ENCODE peak calls at places on chromosomes 1 and 21, in nine cellular contexts. One of them, this sample, is unnamed.

GRCh38 chr1:215022204-215022603 is 60.3 kb upstream of the KCNK2 start:
- DNase-seq in astrocyte of the hippocampus: no peak
- DNase-seq in astrocyte of the spinal cord: no peak
- DNase-seq in NCI-H1048: no peak
- DNase-seq in GM20000: no peak
- DNase-seq in NCI-H1105: no peak
- DNase-seq in C1 segment of cervical spinal cord: no peak
- DNase-seq in PC-9: no peak
- DNase-seq in stimulated activated naive CD4-positive, alpha-beta T cell treated with Interleukin-2 at 50 U/mL for 16 hours: no peak
- DNase-seq in this sample: no peak

GRCh38 chr1:84672080-84672735 is 18.1 kb downstream of the SSX2IP start:
- DNase-seq in C1 segment of cervical spinal cord: no peak
- DNase-seq in astrocyte of the spinal cord: no peak
- DNase-seq in astrocyte of the hippocampus: no peak
- DNase-seq in PC-9: no peak
- DNase-seq in NCI-H1105: no peak
- DNase-seq in GM20000: no peak
- DNase-seq in stimulated activated naive CD4-positive, alpha-beta T cell treated with Interleukin-2 at 50 U/mL for 16 hours: no peak
- DNase-seq in NCI-H1048: no peak
- DNase-seq in this sample: no peak

GRCh38 chr1:174134000-174134659 is 25.2 kb upstream of the RABGAP1L start:
- DNase-seq in NCI-H1105: peak; percentile 41
- DNase-seq in C1 segment of cervical spinal cord: no peak
- DNase-seq in NCI-H1048: no peak
- DNase-seq in astrocyte of the hippocampus: no peak
- DNase-seq in GM20000: peak; percentile 21
- DNase-seq in astrocyte of the spinal cord: no peak
- DNase-seq in PC-9: no peak
- DNase-seq in stimulated activated naive CD4-positive, alpha-beta T cell treated with Interleukin-2 at 50 U/mL for 16 hours: no peak
- DNase-seq in this sample: no peak

GRCh38 chr1:160400646-160401486 is 502 bp downstream of the VANGL2 start:
- DNase-seq in stimulated activated naive CD4-positive, alpha-beta T cell treated with Interleukin-2 at 50 U/mL for 16 hours: no peak
- DNase-seq in PC-9: no peak
- DNase-seq in NCI-H1105: peak; percentile 35
- DNase-seq in GM20000: peak; percentile 57
- DNase-seq in C1 segment of cervical spinal cord: no peak
- DNase-seq in NCI-H1048: no peak
- DNase-seq in astrocyte of the spinal cord: no peak
- DNase-seq in astrocyte of the hippocampus: peak; percentile 51
- DNase-seq in this sample: no peak

GRCh38 chr21:44870748-44871495 is 2.6 kb downstream of the PTTG1IP start:
- DNase-seq in astrocyte of the spinal cord: peak; percentile 22
- DNase-seq in C1 segment of cervical spinal cord: no peak
- DNase-seq in stimulated activated naive CD4-positive, alpha-beta T cell treated with Interleukin-2 at 50 U/mL for 16 hours: no peak
- DNase-seq in GM20000: no peak
- DNase-seq in NCI-H1048: no peak
- DNase-seq in PC-9: peak; percentile 62
- DNase-seq in NCI-H1105: no peak
- DNase-seq in astrocyte of the hippocampus: peak; percentile 41
- DNase-seq in this sample: no peak

GRCh38 chr1:41286486-41286885 is 44.4 kb upstream of the SCMH1 start:
- DNase-seq in C1 segment of cervical spinal cord: no peak
- DNase-seq in PC-9: no peak
- DNase-seq in NCI-H1048: no peak
- DNase-seq in astrocyte of the hippocampus: no peak
- DNase-seq in stimulated activated naive CD4-positive, alpha-beta T cell treated with Interleukin-2 at 50 U/mL for 16 hours: no peak
- DNase-seq in NCI-H1105: no peak
- DNase-seq in GM20000: no peak
- DNase-seq in astrocyte of the spinal cord: no peak
- DNase-seq in this sample: no peak

GRCh38 chr1:78222225-78222961 is 176.6 kb downstream of the GIPC2 start:
- DNase-seq in GM20000: no peak
- DNase-seq in PC-9: no peak
- DNase-seq in NCI-H1048: no peak
- DNase-seq in stimulated activated naive CD4-positive, alpha-beta T cell treated with Interleukin-2 at 50 U/mL for 16 hours: no peak
- DNase-seq in astrocyte of the spinal cord: no peak
- DNase-seq in NCI-H1105: no peak
- DNase-seq in C1 segment of cervical spinal cord: no peak
- DNase-seq in astrocyte of the hippocampus: no peak
- DNase-seq in this sample: no peak

GRCh38 chr1:1436634-1437032 is 1.1 kb downstream of the VWA1 start:
- DNase-seq in C1 segment of cervical spinal cord: no peak
- DNase-seq in stimulated activated naive CD4-positive, alpha-beta T cell treated with Interleukin-2 at 50 U/mL for 16 hours: no peak
- DNase-seq in GM20000: peak; percentile 46
- DNase-seq in PC-9: no peak
- DNase-seq in astrocyte of the spinal cord: no peak
- DNase-seq in NCI-H1105: no peak
- DNase-seq in NCI-H1048: no peak
- DNase-seq in astrocyte of the hippocampus: no peak
- DNase-seq in this sample: no peak

GRCh38 chr1:150282558-150282958 is 204 bp downstream of the CIART start:
- DNase-seq in PC-9: no peak
- DNase-seq in astrocyte of the hippocampus: no peak
- DNase-seq in NCI-H1048: peak; percentile 65
- DNase-seq in astrocyte of the spinal cord: no peak
- DNase-seq in C1 segment of cervical spinal cord: peak; percentile 64
- DNase-seq in stimulated activated naive CD4-positive, alpha-beta T cell treated with Interleukin-2 at 50 U/mL for 16 hours: no peak
- DNase-seq in GM20000: no peak
- DNase-seq in NCI-H1105: peak; percentile 90
- DNase-seq in this sample: no peak

GRCh38 chr1:194931166-194931565 is 1677.1 kb downstream of the KCNT2 start:
- DNase-seq in NCI-H1048: no peak
- DNase-seq in stimulated activated naive CD4-positive, alpha-beta T cell treated with Interleukin-2 at 50 U/mL for 16 hours: no peak
- DNase-seq in PC-9: no peak
- DNase-seq in astrocyte of the spinal cord: no peak
- DNase-seq in C1 segment of cervical spinal cord: no peak
- DNase-seq in NCI-H1105: no peak
- DNase-seq in GM20000: no peak
- DNase-seq in astrocyte of the hippocampus: no peak
- DNase-seq in this sample: no peak

GRCh38 chr1:25816112-25816718 is 3.5 kb upstream of the MTFR1L start:
- DNase-seq in stimulated activated naive CD4-positive, alpha-beta T cell treated with Interleukin-2 at 50 U/mL for 16 hours: no peak
- DNase-seq in C1 segment of cervical spinal cord: no peak
- DNase-seq in astrocyte of the spinal cord: no peak
- DNase-seq in NCI-H1048: no peak
- DNase-seq in PC-9: no peak
- DNase-seq in NCI-H1105: no peak
- DNase-seq in GM20000: no peak
- DNase-seq in astrocyte of the hippocampus: no peak
- DNase-seq in this sample: no peak

GRCh38 chr1:25743164-25744139 is 56.5 kb upstream of the SELENON start:
- DNase-seq in NCI-H1048: no peak
- DNase-seq in PC-9: no peak
- DNase-seq in GM20000: no peak
- DNase-seq in NCI-H1105: no peak
- DNase-seq in astrocyte of the spinal cord: peak; percentile 39
- DNase-seq in stimulated activated naive CD4-positive, alpha-beta T cell treated with Interleukin-2 at 50 U/mL for 16 hours: no peak
- DNase-seq in astrocyte of the hippocampus: no peak
- DNase-seq in C1 segment of cervical spinal cord: peak; percentile 37
- DNase-seq in this sample: peak; percentile 59

GRCh38 chr1:67537647-67538018 is 107.4 kb upstream of the SERBP1 start:
- DNase-seq in stimulated activated naive CD4-positive, alpha-beta T cell treated with Interleukin-2 at 50 U/mL for 16 hours: no peak
- DNase-seq in GM20000: no peak
- DNase-seq in NCI-H1105: no peak
- DNase-seq in C1 segment of cervical spinal cord: no peak
- DNase-seq in NCI-H1048: no peak
- DNase-seq in PC-9: no peak
- DNase-seq in astrocyte of the spinal cord: no peak
- DNase-seq in astrocyte of the hippocampus: no peak
- DNase-seq in this sample: no peak

GRCh38 chr21:31052489-31053142 is 14.3 kb upstream of the KRTAP19-8 start:
- DNase-seq in stimulated activated naive CD4-positive, alpha-beta T cell treated with Interleukin-2 at 50 U/mL for 16 hours: no peak
- DNase-seq in GM20000: no peak
- DNase-seq in astrocyte of the spinal cord: no peak
- DNase-seq in astrocyte of the hippocampus: no peak
- DNase-seq in C1 segment of cervical spinal cord: no peak
- DNase-seq in NCI-H1105: no peak
- DNase-seq in NCI-H1048: no peak
- DNase-seq in PC-9: no peak
- DNase-seq in this sample: no peak

This sample was measured in hippocampal formation.